ENCODE peak calls at places on chromosomes 4 and X, in nine cellular contexts. E is ovary, R is stomach, D is esophagus muscularis mucosa, J is sigmoid colon, Z is IMR-90, C is body of pancreas, U is HCT116, N is right lobe of liver. H is an unnamed sample. For H3K27me3, the result is how much of the 10 kb centered on the place peaks cover.

GRCh38 chrX:46698691-46699090 is 60.2 kb downstream of the SLC9A7 start:
- DNase-seq in E (no peak), N (no peak), R (no peak), J (no peak), D (no peak), U (no peak), C (no peak), Z (no peak), H (no peak)

GRCh38 chr4:7263166-7263565 is 70.8 kb downstream of the SORCS2 start:
- DNase-seq in J (no peak), E (no peak), R (no peak), D (no peak), C (no peak), U (no peak), N (no peak), Z (no peak), H (no peak)

GRCh38 chrX:14440109-14440508 is 89.2 kb upstream of the GLRA2 start:
- DNase-seq in Z (no peak), C (no peak), N (no peak), R (no peak), E (no peak), J (no peak), D (no peak), U (no peak), H (no peak)

GRCh38 chrX:73562458-73562857 is 539 bp upstream of the CHIC1 start:
- DNase-seq in R (no peak), U (no peak), E (no peak), C (no peak), J (no peak), Z (no peak), D (no peak), N (no peak), H (no peak)

GRCh38 chr4:150033937-150034336 is 44.3 kb upstream of the DCLK2 start:
- DNase-seq in C (peak), D (no peak), U (no peak), Z (peak), J (no peak), E (no peak), R (peak), N (no peak), H (no peak)

GRCh38 chr4:163404570-163404969 is 60.9 kb downstream of the NPY5R start:
- DNase-seq in J (no peak), N (no peak), E (no peak), C (peak), R (no peak), D (no peak), Z (no peak), U (no peak), H (no peak)

GRCh38 chr4:63036159-63036866 is 1372.9 kb downstream of the TECRL start:
- DNase-seq in E (no peak), U (no peak), D (no peak), R (no peak), Z (no peak), C (no peak), N (no peak), J (no peak), H (no peak)

GRCh38 chr4:94548571-94548970 is 96.8 kb downstream of the PDLIM5 start:
- DNase-seq in J (no peak), E (no peak), N (no peak), U (peak), R (no peak), D (no peak), Z (peak), C (no peak), H (no peak)

GRCh38 chr4:110854021-110854678 is 231.3 kb upstream of the PITX2 start:
- DNase-seq in N (no peak), J (no peak), C (no peak), U (no peak), D (no peak), R (no peak), Z (peak), E (no peak), H (no peak)

GRCh38 chr4:8376361-8377102 is 64.0 kb downstream of the ACOX3 start:
- DNase-seq in C (no peak), Z (no peak), N (no peak), D (no peak), J (peak), R (no peak), U (no peak), E (no peak), H (no peak)

GRCh38 chr4:94491322-94491721 is 39.6 kb downstream of the PDLIM5 start:
- DNase-seq in E (no peak), U (no peak), R (no peak), N (no peak), D (no peak), J (no peak), C (no peak), Z (peak), H (no peak)

GRCh38 chr4:148044889-148045352 is 313.0 kb downstream of the ARHGAP10 start:
- DNase-seq in E (no peak), Z (no peak), N (no peak), D (no peak), U (no peak), C (no peak), J (no peak), R (no peak), H (no peak)

GRCh38 chr4:5452156-5452555 is 256.2 kb downstream of the EVC2 start:
- DNase-seq in R (no peak), Z (no peak), N (no peak), E (no peak), U (no peak), C (no peak), D (no peak), J (no peak), H (peak)

GRCh38 chr4:14783011-14783877 is 219.0 kb upstream of the CPEB2 start:
- DNase-seq in Z (peak), C (no peak), N (no peak), E (no peak), J (no peak), R (no peak), U (no peak), D (no peak), H (no peak)

GRCh38 chr4:22091351-22091731 is 142.8 kb upstream of the KCNIP4 start:
- DNase-seq in U (no peak), J (no peak), R (no peak), C (no peak), Z (no peak), N (no peak), D (no peak), E (no peak), H (no peak)

GRCh38 chr4:30912098-30912719 is 192.0 kb downstream of the PCDH7 start:
- DNase-seq in Z (peak), E (no peak), R (no peak), N (no peak), U (no peak), J (no peak), C (no peak), D (no peak), H (no peak)

GRCh38 chr4:104976258-104976657 is 170.4 kb upstream of the TET2 start:
- DNase-seq in J (no peak), U (no peak), N (no peak), R (no peak), Z (no peak), D (no peak), E (no peak), C (no peak), H (no peak)

GRCh38 chr4:142282870-142283431 is 563.1 kb downstream of the INPP4B start:
- DNase-seq in E (no peak), U (no peak), Z (no peak), D (no peak), J (no peak), R (no peak), N (no peak), C (peak), H (no peak)

GRCh38 chr4:76989391-76990061 is 40.0 kb downstream of the SEPTIN11 start:
- DNase-seq in Z (no peak), R (no peak), D (no peak), U (no peak), J (no peak), C (no peak), E (no peak), N (no peak), H (no peak)

GRCh38 chr4:10007436-10007740 is 13.9 kb downstream of the SLC2A9 start:
- DNase-seq in C (no peak), E (no peak), N (no peak), Z (no peak), D (no peak), R (no peak), U (no peak), J (no peak), H (no peak)

GRCh38 chr4:52110171-52110570 is 59.1 kb downstream of the SPATA18 start:
- DNase-seq in E (no peak), R (no peak), U (no peak), N (no peak), J (no peak), Z (no peak), C (no peak), D (no peak), H (no peak)

GRCh38 chrX:106263817-106264216 is 95.7 kb downstream of the PWWP3B start:
- DNase-seq in C (no peak), R (no peak), D (no peak), U (no peak), Z (no peak), J (no peak), E (no peak), N (no peak), H (no peak)

GRCh38 chr4:88528861-88529260 is 5.3 kb upstream of the PYURF start:
- DNase-seq in R (no peak), D (no peak), Z (no peak), N (no peak), E (no peak), J (no peak), C (no peak), U (no peak), H (no peak)

GRCh38 chrX:101485212-101486064 is at the start of gene ARMCX4:
- DNase-seq in J (peak), U (no peak), N (peak), Z (peak), D (no peak), C (peak), R (peak), E (peak), H (peak)

DNA sequence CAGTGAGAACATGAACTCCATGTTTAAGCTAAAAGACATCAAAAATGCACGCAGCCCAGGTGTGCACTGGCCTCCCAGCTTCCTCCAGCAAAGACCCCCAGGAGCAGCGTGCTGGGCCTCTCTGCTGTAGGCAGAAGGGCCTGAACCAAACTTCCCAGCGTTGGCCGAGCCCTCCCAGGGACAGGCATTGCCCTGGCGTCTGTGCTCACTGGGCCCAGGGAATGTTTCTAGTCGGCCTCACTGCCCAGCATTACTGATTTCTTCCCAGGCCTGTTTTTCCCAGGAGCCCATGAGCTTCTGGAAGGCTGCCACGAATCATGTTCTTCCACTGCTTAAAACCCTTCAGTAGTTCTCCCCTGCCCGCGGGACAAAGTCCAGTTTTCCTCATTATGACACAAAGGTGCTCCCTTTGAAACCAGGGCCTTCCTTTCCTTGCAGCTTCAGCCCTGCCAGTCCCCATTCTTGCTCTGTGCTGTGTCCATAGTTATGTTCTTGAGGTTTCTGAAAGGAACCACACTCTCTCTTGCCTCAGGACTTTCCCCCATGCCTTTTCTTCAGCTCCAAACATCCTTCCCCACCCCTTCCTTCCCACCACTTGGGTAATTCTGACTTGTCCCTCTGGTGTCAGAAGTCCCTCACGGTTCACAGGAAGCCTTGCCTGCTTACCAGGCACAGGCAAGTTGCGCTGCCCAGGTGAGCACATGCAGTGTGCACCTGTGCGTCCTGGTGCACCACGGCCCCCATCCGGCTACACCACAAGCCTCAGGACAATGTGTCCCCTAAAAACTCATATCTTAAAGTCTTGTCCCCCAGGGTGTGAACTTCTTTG is 93.4 kb upstream of the ENPP6 start:
- DNase-seq in E (no peak), D (peak), N (peak), J (no peak), U (no peak), R (peak), C (peak), Z (no peak), H (no peak)
- TF ChIP-seq POLR2A in E (no peak), D (no peak), N (no peak), J (no peak), U (no peak), R (no peak), C (no peak), Z (no peak), H (no peak)

GRCh38 chr4:159384619-159385018 is 281.7 kb downstream of the RAPGEF2 start:
- DNase-seq in U (no peak), J (no peak), Z (no peak), N (no peak), D (no peak), C (no peak), E (no peak), R (no peak), H (no peak)

GRCh38 chr4:159383569-159383934 is 280.7 kb downstream of the RAPGEF2 start:
- DNase-seq in C (no peak), J (no peak), U (no peak), E (no peak), N (no peak), D (no peak), Z (no peak), R (no peak), H (no peak)

GRCh38 chr4:159386620-159387019 is 283.7 kb downstream of the RAPGEF2 start:
- DNase-seq in U (no peak), D (no peak), E (no peak), R (no peak), C (no peak), N (no peak), Z (no peak), J (no peak), H (no peak)

GRCh38 chr4:159384017-159384416 is 281.1 kb downstream of the RAPGEF2 start:
- DNase-seq in J (no peak), E (no peak), C (no peak), U (no peak), Z (no peak), D (no peak), R (no peak), N (no peak), H (no peak)

GRCh38 chr4:159382875-159383568 is 280.1 kb downstream of the RAPGEF2 start:
- DNase-seq in Z (no peak), C (no peak), R (no peak), D (peak), U (no peak), J (no peak), E (no peak), N (no peak), H (no peak)
- H3K27me3 ChIP-seq in Z (under half), C (under half), R (under half), D (under half), U (under half), J (under half), E (under half), N (under half), H (under half)

GRCh38 chrX:55489315-55490009 is at the start of gene USP51:
- DNase-seq in E (peak), J (peak), N (peak), Z (peak), U (no peak), R (peak), D (peak), C (peak), H (no peak)
- TF ChIP-seq POLR2A in E (no peak), J (no peak), N (no peak), Z (no peak), U (no peak), R (no peak), D (no peak), C (peak), H (no peak)

DNA sequence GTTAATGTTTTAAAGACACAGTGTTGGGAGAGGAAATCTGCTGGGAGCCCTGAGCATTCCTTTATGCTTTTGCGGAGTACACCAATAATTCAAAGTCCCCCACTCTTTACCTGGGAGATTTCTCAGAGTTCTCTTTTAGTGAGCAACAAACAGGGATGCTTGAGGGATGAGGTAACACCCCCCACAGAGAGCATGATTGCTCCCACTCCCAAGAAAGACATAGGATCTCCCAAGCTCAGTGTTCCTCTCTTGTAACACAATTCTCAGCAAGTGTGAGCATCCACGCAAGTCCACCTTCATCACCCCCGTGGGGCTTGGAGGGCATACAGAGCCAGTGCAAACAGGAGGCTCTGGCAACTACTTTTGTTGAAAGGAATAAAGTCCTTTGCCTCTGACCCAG is 36.1 kb downstream of the GSPT2 start:
- DNase-seq in E (no peak), R (no peak), D (no peak), C (no peak), Z (no peak), U (no peak), J (no peak), N (no peak), H (no peak)
- H3K27me3 ChIP-seq in E (under half), R (under half), D (under half), C (under half), Z (under half), U (under half), J (under half), N (under half), H (half or more)

GRCh38 chr4:182918044-182918607 is 940 bp upstream of the DCTD start:
- DNase-seq in U (no peak), Z (no peak), D (no peak), J (no peak), R (no peak), C (no peak), N (no peak), E (no peak), H (no peak)

GRCh38 chr4:182916483-182917181 is 554 bp downstream of the DCTD start:
- DNase-seq in J (peak), N (peak), Z (peak), D (no peak), C (peak), R (peak), U (no peak), E (peak), H (peak)

GRCh38 chr4:182918791-182919302 is 1.7 kb upstream of the DCTD start:
- DNase-seq in N (no peak), D (no peak), J (no peak), U (no peak), E (no peak), C (no peak), Z (no peak), R (no peak), H (no peak)

GRCh38 chr4:182914357-182914756 is 2.8 kb downstream of the DCTD start:
- DNase-seq in U (no peak), J (no peak), E (no peak), Z (no peak), D (no peak), C (no peak), N (no peak), R (no peak), H (no peak)

GRCh38 chr4:182917182-182918043 is at the start of gene DCTD:
- DNase-seq in Z (peak), R (peak), D (no peak), J (peak), E (peak), C (peak), U (no peak), N (peak), H (peak)
- TF ChIP-seq POLR2A in Z (peak), R (no peak), D (no peak), J (peak), E (peak), C (peak), U (peak), N (peak), H (no peak)

GRCh38 chr4:165872443-165873297 is at the start of gene TLL1:
- DNase-seq in U (no peak), J (no peak), R (no peak), C (peak), E (no peak), D (no peak), Z (no peak), N (no peak), H (no peak)
- H3K27me3 ChIP-seq in U (under half), J (under half), R (under half), C (under half), E (under half), D (under half), Z (under half), N (under half), H (under half)

GRCh38 chr4:186193851-186194250 is 2.5 kb downstream of the CYP4V2 start:
- DNase-seq in J (no peak), D (no peak), U (no peak), C (no peak), E (no peak), R (no peak), Z (no peak), N (no peak), H (no peak)

GRCh38 chr4:186192068-186192751 is 843 bp downstream of the CYP4V2 start:
- DNase-seq in Z (peak), N (peak), D (no peak), C (peak), U (no peak), J (peak), E (peak), R (peak), H (no peak)

GRCh38 chr4:186189656-186190055 is 1.7 kb upstream of the CYP4V2 start:
- DNase-seq in C (no peak), J (no peak), D (no peak), Z (no peak), U (no peak), N (no peak), R (no peak), E (no peak), H (no peak)

GRCh38 chr4:186190456-186191265 is 706 bp upstream of the CYP4V2 start:
- DNase-seq in R (no peak), U (no peak), C (no peak), Z (no peak), D (no peak), N (peak), E (no peak), J (peak), H (peak)

GRCh38 chr4:186191266-186192067 is at the start of gene CYP4V2:
- DNase-seq in D (no peak), R (peak), C (peak), Z (peak), N (peak), U (peak), J (peak), E (peak), H (peak)
- TF ChIP-seq POLR2A in D (peak), R (no peak), C (peak), Z (no peak), N (peak), U (peak), J (peak), E (peak), H (peak)

GRCh38 chrX:140918398-140919043 is 83.9 kb upstream of the SPANXB1 start:
- DNase-seq in C (peak), E (no peak), Z (peak), U (peak), J (no peak), D (no peak), N (no peak), R (peak), H (no peak)
- H3K27me3 ChIP-seq in C (under half), E (under half), Z (under half), U (under half), J (under half), D (under half), N (under half), R (under half), H (under half)

DNA sequence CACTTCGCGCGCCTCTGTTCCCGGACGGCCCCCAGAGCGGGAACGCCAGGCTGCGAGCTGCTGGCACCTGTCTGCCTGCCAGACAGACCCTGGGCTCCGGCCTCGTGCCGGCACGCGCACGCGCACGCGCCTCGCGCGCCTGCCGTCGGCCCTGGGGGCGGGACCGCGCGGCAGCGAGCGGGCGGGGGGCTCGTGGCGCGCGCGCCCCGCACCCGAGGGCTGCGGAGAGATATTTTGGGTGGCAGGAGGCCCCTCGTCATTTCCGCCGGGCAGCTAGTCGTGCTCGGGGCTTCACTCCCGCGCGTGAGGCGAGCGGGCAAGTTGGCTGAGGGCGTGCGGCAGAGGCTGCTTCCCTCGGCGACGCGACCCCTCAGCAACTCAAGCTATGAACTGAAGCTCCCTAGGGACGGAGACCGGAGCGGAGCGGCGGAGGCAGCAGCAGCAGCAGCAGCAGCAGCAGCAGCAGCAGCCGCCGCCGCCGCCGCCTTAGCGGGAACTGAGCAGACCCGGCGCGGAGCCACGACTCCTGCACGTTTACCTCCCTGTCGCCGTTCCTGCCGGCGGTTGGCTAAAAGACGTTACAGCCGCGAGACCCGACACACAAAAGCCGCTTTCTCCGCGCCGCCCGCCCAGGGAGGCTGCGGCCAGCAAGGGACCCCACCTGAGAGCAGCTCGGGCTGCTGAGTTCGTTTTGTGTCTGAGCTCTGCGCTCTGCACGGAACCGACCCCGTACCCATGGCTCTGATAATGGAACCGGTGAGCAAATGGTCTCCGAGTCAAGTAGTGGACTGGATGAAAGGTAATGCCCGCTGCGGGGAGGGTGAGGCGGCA is at the start of gene CNKSR2:
- DNase-seq in Z (peak), J (peak), C (peak), E (peak), R (peak), N (peak), U (no peak), D (no peak), H (peak)
- TF ChIP-seq POLR2A in Z (no peak), J (no peak), C (no peak), E (no peak), R (no peak), N (no peak), U (no peak), D (no peak), H (no peak)